ENCODE peak calls at places on chromosome 6, in six cellular contexts. P is mesendoderm, A is IMR-90, R is neuronal stem cell, B is H1, L is H9. Z is an unnamed sample.

GRCh38 chr6:93424303-93425064 is 5.1 kb upstream of the EPHA7 start:
- DNase-seq in P (peak; percentile 25), A (no peak), R (no peak), B (no peak), L (no peak), Z (peak; percentile 26)

GRCh38 chr6:158737710-158738615 is 81.2 kb downstream of the EZR start:
- DNase-seq in P (no peak), A (peak; percentile 65), R (no peak), B (no peak), L (no peak), Z (no peak)

GRCh38 chr6:124400600-124400999 is 561.6 kb upstream of the RNF217 start:
- DNase-seq in P (no peak), A (no peak), R (no peak), B (no peak), L (no peak), Z (no peak)

GRCh38 chr6:84082693-84083265 is 49.2 kb downstream of the MRAP2 start:
- DNase-seq in P (peak; percentile 67), A (no peak), R (peak; percentile 69), B (no peak), L (no peak), Z (no peak)

GRCh38 chr6:151068761-151069312 is 170.9 kb upstream of the AKAP12 start:
- DNase-seq in P (no peak), A (peak; percentile 62), R (no peak), B (no peak), L (no peak), Z (peak; percentile 49)

GRCh38 chr6:89204096-89204495 is 13.1 kb downstream of the GABRR1 start:
- DNase-seq in P (no peak), A (no peak), R (no peak), B (no peak), L (no peak), Z (no peak)

GRCh38 chr6:163748886-163749285 is 334.4 kb downstream of the QKI start:
- DNase-seq in P (no peak), A (no peak), R (no peak), B (no peak), L (no peak), Z (no peak)

GRCh38 chr6:11378639-11379038 is 146.2 kb upstream of the NEDD9 start:
- DNase-seq in P (no peak), A (no peak), R (no peak), B (no peak), L (no peak), Z (no peak)

GRCh38 chr6:13372688-13373487 is 44.6 kb upstream of the TBC1D7 start:
- DNase-seq in P (no peak), A (no peak), R (no peak), B (no peak), L (no peak), Z (peak; percentile 29)

GRCh38 chr6:37456816-37457560 is 24.0 kb downstream of the CMTR1 start:
- DNase-seq in P (no peak), A (peak; percentile 82), R (no peak), B (no peak), L (no peak), Z (no peak)

GRCh38 chr6:40755749-40756452 is 168.7 kb upstream of the LRFN2 start:
- DNase-seq in P (no peak), A (peak; percentile 44), R (no peak), B (no peak), L (no peak), Z (peak; percentile 72)

GRCh38 chr6:18601515-18602035 is 214.4 kb downstream of the RNF144B start:
- DNase-seq in P (no peak), A (no peak), R (no peak), B (no peak), L (no peak), Z (no peak)

DNA sequence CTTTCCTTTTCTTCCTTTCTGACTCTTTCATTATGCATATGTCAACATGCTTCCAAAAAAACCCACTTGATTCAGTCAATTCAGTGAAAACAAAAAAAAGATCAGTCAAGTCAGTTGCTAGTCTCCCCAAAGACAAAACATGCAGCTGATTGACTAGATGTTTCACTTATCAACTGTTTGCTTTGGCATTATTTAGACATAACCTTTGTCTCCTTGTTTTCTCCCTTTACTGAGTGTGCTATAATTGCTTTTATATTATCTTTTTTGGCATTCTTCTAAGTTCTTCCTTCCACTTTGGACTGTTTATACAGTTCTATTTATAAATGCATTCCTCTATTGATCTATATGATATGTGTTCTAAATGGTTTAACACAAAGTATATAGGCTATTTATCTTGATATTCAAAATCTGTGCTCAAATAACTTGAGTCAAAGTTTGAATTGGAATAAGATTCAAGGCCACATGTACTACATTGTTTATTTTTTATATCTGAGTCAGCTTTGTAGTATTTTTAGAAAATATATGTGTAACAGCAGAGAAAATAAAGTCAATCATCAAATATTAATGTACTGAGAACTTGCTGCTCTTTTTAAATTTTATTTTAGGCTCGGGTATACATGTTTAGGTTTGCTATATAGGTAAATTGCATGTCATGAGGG is 260.5 kb downstream of the CENPW start:
- DNase-seq in P (no peak), A (peak; percentile 1), R (no peak), B (no peak), L (no peak), Z (no peak)
- H3K4ac ChIP-seq in P (no peak overlapping the region), A (no peak overlapping the region), R (no peak overlapping the region), B (no peak overlapping the region), L (no peak overlapping the region), Z (no peak overlapping the region)

GRCh38 chr6:53300656-53301551 is 47.8 kb downstream of the ELOVL5 start:
- DNase-seq in P (no peak), A (no peak), R (no peak), B (no peak), L (no peak), Z (no peak)
- H3K4ac ChIP-seq in P (no peak overlapping the region), A (peak overlapping the region; percentile 36), R (no peak overlapping the region), B (no peak overlapping the region), L (no peak overlapping the region), Z (no peak overlapping the region)

GRCh38 chr6:53796451-53796780 is 1.6 kb downstream of the LRRC1 start:
- DNase-seq in P (no peak), A (no peak), R (no peak), B (no peak), L (no peak), Z (no peak)

GRCh38 chr6:53794073-53794719 is 609 bp upstream of the LRRC1 start:
- DNase-seq in P (peak; percentile 83), A (peak; percentile 87), R (no peak), B (peak; percentile 77), L (peak; percentile 69), Z (peak; percentile 84)

GRCh38 chr6:53795702-53796450 is 1.1 kb downstream of the LRRC1 start:
- DNase-seq in P (peak; percentile 67), A (peak; percentile 28), R (peak; percentile 40), B (peak; percentile 67), L (no peak), Z (peak; percentile 35)

GRCh38 chr6:53794720-53795253 is at the start of gene LRRC1:
- DNase-seq in P (peak; percentile 95), A (peak; percentile 88), R (peak; percentile 95), B (peak; percentile 99), L (peak; percentile 94), Z (peak; percentile 90)

GRCh38 chr6:53795254-53795701 is 473 bp downstream of the LRRC1 start:
- DNase-seq in P (no peak), A (no peak), R (no peak), B (no peak), L (no peak), Z (peak; percentile 26)
- H3K4ac ChIP-seq in P (no peak overlapping the region), A (peak overlapping the region; percentile 63), R (no peak overlapping the region), B (no peak overlapping the region), L (no peak overlapping the region), Z (peak overlapping the region; percentile 54)

DNA sequence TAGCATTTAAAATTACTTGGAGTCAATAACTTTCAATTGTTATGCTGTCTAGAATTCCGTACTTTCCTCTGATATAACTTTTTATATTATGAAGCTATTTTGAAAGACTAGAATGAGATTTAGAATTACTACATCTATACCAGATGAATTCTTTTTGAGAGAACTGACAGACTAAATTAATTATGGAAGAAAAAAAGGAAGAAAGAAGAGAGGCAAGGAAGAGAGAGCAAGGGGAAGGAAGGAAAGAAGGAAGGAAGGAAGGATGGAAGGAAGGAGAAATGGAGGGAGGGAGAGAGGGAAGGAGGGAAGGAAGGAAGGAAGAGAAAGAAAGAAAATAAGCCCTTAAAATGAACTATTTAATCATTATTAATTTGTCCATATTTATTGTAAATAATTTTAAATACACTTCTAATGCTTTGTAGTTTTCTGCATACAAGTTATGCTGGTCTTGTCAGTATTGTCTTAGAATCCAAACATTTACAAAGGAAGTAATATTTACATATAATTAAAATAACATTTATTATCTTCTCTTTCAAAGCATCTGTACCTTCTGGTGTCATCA is 280.4 kb upstream of the HSF2 start:
- DNase-seq in P (no peak), A (no peak), R (no peak), B (no peak), L (no peak), Z (no peak)
- H3K4ac ChIP-seq in P (no peak overlapping the region), A (no peak overlapping the region), R (no peak overlapping the region), B (no peak overlapping the region), L (no peak overlapping the region), Z (no peak overlapping the region)

DNA sequence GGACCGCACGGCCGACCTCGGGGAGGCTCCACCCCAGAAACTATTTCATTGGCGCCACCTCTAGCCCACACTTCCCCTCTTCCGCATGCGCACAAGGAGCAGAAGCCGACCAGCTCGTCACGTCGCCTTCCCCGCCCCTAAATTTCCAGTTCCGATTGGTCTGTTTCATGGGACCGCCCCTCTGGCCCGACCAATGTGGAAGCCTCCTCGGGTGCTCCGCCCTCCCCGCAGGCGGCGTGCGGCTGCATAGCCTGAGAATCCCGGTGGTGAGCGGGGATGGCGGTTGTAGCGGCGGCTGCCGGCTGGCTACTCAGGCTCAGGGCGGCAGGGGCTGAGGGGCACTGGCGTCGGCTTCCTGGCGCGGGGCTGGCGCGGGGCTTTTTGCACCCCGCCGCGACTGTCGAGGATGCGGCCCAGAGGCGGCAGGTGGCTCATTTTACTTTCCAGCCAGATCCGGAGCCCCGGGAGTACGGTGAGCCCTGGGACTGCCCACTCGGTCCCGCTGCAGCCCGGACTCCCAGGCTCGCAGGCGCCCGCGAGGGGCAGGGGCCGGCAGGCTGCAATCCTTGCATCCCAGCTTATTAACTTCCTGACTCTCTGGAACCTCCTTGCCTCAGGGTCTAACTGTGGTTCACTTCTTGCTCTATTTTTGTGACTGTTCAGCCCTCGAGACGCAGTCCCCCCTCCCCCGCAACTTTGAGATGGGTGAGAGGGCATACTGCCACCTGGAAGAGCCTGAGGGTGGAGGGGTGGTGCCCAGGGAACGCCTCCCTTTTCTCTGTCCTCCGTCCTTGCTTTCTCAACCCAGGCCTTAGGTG is at the start of gene BCKDHB:
- DNase-seq in P (peak; percentile 99), A (peak; percentile 96), R (peak; percentile 97), B (peak; percentile 96), L (peak; percentile 99), Z (peak; percentile 99)
- H3K4ac ChIP-seq in P (peak within 1 kb of the TSS; percentile 49), A (peak within 1 kb of the TSS; percentile 65), R (peak within 1 kb of the TSS; percentile 23), B (no peak within 1 kb of the TSS), L (no peak within 1 kb of the TSS), Z (no peak within 1 kb of the TSS)

GRCh38 chr6:7051780-7052440 is 55.9 kb upstream of the RREB1 start:
- DNase-seq in P (peak; percentile 86), A (no peak), R (peak; percentile 60), B (no peak), L (peak; percentile 80), Z (peak; percentile 57)
- H3K4ac ChIP-seq in P (no peak overlapping the region), A (no peak overlapping the region), R (no peak overlapping the region), B (peak overlapping the region; percentile 69), L (no peak overlapping the region), Z (peak overlapping the region; percentile 97)

GRCh38 chr6:87473419-87473903 is 687 bp downstream of the SLC35A1 start:
- DNase-seq in P (no peak), A (peak; percentile 44), R (no peak), B (no peak), L (no peak), Z (peak; percentile 48)
- H3K4ac ChIP-seq in P (no peak overlapping the region), A (peak overlapping the region; percentile 71), R (no peak overlapping the region), B (no peak overlapping the region), L (no peak overlapping the region), Z (peak overlapping the region; percentile 82)